ENCODE peak calls at places on chromosomes 7 and 10, in four cellular contexts. R is stomach, D is ovary, J is K562. K is an unnamed sample.

GRCh38 chr7:15929406-15929805 is 242.9 kb upstream of the MEOX2 start:
- DNase-seq in D (no peak), J (no peak), R (no peak), K (no peak)

GRCh38 chr7:84091318-84091717 is 103.3 kb downstream of the SEMA3A start:
- DNase-seq in R (no peak), J (no peak), D (no peak), K (no peak)

GRCh38 chr7:18753972-18754610 is 258.5 kb downstream of the HDAC9 start:
- DNase-seq in J (no peak), D (no peak), R (no peak), K (no peak)

GRCh38 chr7:16989883-16990413 is 108.2 kb upstream of the AGR3 start:
- DNase-seq in R (peak), D (peak), J (no peak), K (peak)

GRCh38 chr7:111076205-111076604 is 14.7 kb upstream of the LRRN3 start:
- DNase-seq in J (no peak), D (no peak), R (no peak), K (no peak)

GRCh38 chr7:155965010-155965409 is 152.7 kb upstream of the SHH start:
- DNase-seq in J (no peak), D (no peak), R (peak), K (peak)

GRCh38 chr7:17212188-17212587 is 86.3 kb upstream of the AHR start:
- DNase-seq in D (no peak), J (no peak), R (no peak), K (no peak)

GRCh38 chr7:137328389-137329120 is 15.0 kb downstream of the PTN start:
- DNase-seq in D (no peak), R (no peak), J (no peak), K (no peak)

GRCh38 chr10:26890956-26891355 is 30.2 kb upstream of the ABI1 start:
- DNase-seq in D (no peak), R (peak), J (no peak), K (no peak)

GRCh38 chr10:79193694-79194382 is 125.1 kb downstream of the ZMIZ1 start:
- DNase-seq in D (no peak), J (no peak), R (no peak), K (no peak)

GRCh38 chr10:75108684-75109458 is 2.6 kb upstream of the SAMD8 start:
- DNase-seq in R (no peak), D (no peak), J (peak), K (peak)

GRCh38 chr10:76244061-76244686 is 812.8 kb downstream of the LRMDA start:
- DNase-seq in J (no peak), R (no peak), D (peak), K (no peak)

GRCh38 chr7:151681726-151682125 is 162.0 kb upstream of the RHEB start:
- DNase-seq in R (no peak), J (no peak), D (no peak), K (no peak)

DNA sequence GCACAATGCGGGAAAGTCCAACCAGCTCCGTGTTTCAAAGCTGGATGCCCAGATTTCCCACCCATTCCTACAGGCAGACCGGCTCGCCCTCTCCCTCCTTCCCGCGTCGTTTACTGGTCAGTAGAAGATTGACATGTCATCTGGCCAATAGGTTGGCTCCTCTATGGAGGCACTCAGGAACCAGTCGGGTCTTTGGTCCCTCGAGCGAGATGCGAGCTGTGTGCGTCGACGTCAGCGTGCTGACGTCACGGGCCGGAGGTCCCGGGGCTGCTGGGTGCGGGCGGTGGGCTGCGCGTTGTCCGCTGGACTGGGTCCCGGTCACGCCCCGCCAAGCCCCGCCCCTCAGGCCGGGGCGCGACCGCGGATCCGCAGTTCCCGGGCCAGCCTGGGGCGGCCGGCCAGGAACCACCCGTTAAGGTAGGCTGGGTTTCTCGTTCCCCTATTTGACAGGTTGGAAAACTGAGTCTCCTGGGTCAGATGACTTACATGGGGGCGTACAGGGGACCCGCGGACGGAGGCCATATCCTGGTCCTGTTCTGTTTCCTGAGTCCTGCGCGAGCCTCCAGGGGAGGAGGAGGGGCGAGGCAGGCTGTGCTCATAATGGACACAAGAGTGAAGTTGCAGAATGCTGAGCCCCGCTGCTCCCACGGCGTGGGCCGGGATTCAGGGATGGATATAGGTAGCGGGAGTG is at the start of gene STARD3NL:
- DNase-seq in R (peak), D (peak), J (peak), K (peak)
- TF ChIP-seq POLR2A in R (no peak), D (peak), J (peak), K (peak)

DNA sequence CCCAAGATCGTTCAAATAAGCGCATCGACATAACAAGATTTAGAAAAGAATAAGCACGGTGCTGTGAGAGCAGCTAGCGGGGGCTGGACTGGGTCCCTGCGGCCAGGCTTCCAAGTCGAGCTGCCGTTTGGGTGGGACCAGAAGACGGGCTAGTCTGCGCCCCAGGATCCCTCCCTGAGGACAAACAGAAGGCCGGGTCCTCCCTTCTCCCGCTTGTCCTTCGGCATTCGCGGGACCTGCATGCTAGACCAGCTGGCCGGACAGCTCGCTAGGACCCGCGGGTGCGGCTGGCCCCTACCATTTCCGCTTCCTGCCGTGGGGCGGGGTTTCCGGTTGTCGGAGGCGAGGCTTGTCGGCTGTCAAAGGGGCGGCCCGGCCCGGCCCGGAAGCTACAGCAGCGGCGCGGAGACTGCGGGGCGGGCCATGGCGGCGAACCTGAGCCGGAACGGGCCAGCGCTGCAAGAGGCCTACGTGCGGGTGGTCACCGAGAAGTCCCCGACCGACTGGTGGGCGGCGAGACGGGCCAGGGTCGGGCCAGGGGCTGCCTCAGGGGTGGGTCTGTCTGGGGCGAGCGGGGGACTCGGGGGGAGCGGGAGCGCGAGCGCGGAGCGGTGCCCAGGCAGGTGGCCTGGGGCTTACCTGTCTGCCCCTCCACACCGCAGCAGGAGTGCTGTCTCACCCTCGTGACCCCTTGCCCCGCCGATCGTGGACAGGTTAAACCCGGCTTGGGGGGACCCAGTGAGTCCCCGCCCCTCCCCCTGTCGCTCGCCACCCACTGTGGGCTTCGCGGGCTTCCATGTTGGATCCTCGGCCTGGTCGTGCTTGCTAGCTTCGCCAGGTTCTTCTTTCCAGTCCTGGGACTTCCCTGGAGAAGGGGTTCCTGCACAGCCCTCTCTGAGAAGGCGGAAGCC is at the start of gene DBNL:
- DNase-seq in J (peak), D (peak), R (peak), K (peak)
- TF ChIP-seq POLR2A in J (peak), D (peak), R (peak), K (peak)

GRCh38 chr7:149874644-149875028 is 867 bp downstream of the ATP6V0E2 start:
- DNase-seq in J (no peak), R (peak), D (no peak), K (no peak)

GRCh38 chr7:149872419-149873073 is 1.2 kb upstream of the ATP6V0E2 start:
- DNase-seq in R (peak), D (peak), J (peak), K (peak)

GRCh38 chr7:149873074-149873967 is 448 bp upstream of the ATP6V0E2 start:
- DNase-seq in J (peak), D (peak), R (peak), K (no peak)

GRCh38 chr7:149875396-149875795 is 1.6 kb downstream of the ATP6V0E2 start:
- DNase-seq in R (no peak), J (no peak), D (no peak), K (no peak)

GRCh38 chr7:149873968-149874643 is at the start of gene ATP6V0E2:
- DNase-seq in D (no peak), R (no peak), J (no peak), K (peak)
- TF ChIP-seq POLR2A in D (no peak), R (no peak), J (no peak), K (peak)

GRCh38 chr7:25116621-25117020 is 8.4 kb downstream of the CYCS start:
- DNase-seq in R (no peak), J (peak), D (no peak), K (no peak)

GRCh38 chr7:25121599-25121998 is 3.5 kb downstream of the CYCS start:
- DNase-seq in D (no peak), R (no peak), J (no peak), K (no peak)

GRCh38 chr7:25119102-25119501 is 6.0 kb downstream of the CYCS start:
- DNase-seq in J (no peak), D (no peak), R (no peak), K (no peak)

GRCh38 chr7:25117226-25118047 is 7.6 kb downstream of the CYCS start:
- DNase-seq in J (peak), D (no peak), R (no peak), K (no peak)

DNA sequence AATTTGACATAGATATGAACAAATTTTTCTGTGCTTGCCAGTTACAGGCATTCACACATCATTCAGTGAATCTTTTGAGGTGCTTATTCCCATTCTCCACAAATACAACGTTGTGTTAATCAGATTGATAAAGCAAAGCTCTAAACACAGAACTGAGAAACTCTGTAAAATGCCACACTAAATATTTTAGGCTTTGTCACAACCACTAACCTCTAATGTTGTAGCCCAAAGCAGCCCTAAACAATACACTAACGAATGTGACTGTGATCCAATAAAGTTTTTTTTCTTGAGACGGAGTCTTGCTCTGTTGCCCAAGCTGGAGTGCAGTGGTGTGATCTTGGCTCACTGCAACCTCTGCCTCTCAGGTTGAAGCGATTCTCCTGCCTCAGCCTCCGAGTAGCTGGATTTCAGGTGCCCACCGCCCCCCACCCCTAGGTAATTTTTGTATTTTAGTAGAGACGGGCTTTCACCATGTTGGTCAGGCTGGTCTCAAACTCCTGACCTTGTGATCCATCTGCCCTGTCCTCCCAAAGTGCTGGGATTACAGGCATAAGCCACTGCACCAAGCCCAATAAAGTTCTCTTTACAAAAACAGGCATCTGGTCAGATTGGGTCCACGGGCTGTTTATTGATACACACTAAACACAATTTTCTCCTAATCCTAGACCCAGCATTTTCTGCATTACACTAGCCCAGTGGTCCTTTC is 6.9 kb downstream of the CYCS start:
- DNase-seq in J (peak), R (no peak), D (no peak), K (no peak)
- TF ChIP-seq POLR2A in J (peak), R (no peak), D (no peak), K (no peak)

DNA sequence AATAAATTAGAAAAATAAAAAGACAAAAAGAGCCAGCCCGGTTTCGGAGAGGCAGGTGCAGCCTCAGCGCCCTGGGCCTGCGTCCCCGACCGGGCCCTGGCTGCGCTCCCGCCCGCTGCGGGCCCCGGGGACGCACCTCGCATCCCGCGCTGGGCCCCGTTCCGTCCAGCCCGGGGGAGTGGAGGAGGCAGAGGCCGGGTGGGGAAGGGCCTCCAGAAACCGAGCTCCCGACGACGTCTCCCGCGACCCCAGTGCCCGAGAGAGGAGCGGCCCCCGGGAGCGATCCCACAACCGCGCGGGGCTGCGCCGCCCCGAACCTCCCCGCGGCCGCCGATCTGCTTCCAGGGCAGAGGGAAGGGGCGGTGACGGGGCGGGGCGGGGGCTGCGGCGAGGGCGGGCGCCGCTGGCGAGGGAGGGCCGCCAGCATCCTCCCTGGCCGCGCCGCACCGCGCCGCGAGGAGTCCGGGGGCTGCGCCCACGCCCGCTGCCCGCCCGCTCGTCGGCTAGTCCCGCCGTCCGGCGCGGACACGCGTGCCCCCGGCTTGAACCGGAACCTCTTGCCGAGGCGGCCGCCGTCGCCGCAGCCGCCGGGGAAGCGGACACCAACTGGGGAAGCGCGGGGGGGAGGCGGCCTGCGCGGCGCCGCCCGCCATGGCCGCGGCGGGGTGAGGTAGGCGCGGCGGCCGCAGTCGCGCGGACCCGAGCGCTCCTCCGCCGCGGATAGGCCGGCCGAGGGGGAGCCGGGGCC is at the start of gene CCNY:
- DNase-seq in J (peak), D (peak), R (peak), K (peak)
- TF ChIP-seq POLR2A in J (peak), D (peak), R (peak), K (peak)

DNA sequence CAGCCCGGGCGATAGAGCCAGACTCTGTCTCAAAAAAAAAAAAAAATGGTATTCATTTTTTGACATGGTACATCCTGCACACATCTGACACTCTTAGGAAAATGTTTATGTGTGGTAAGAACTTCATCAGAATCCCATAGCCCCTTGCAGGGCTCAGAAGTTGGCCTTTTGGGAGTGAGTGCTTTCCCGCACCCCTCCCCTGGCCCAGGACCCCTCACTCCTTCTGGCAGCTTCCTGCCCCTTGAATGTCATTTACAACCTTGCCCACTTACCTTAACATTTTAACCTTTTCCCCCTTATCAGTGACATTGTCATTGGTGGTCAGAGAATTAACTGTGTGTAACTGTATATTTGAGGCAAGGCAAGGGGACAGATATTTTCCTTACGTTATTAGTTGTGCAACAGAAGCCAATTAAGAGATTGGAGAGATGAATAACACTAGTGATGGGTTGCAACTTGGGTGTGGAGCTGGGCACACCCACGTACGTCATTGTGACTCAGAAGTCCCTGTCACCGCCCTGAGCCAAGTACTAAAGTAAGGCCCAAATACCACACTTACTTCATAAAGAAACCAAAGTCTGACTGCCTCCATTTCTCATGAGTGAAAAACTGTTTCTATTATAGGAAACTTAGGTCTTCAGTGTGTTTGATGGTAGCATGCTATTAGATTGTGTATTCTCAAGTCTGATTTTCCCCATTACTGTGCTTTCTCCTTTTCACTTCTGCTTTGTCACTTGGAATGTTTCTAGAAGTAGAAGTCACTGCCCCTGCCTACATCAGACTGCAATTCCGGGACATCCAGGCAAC is 31.6 kb downstream of the OGDH start:
- DNase-seq in D (no peak), R (peak), J (peak), K (peak)
- TF ChIP-seq POLR2A in D (no peak), R (no peak), J (no peak), K (no peak)

GRCh38 chr7:43926193-43927043 is at the start of gene UBE2D4:
- DNase-seq in D (peak), R (peak), J (peak), K (peak)
- TF ChIP-seq POLR2A in D (peak), R (peak), J (peak), K (peak)